ENCODE peak calls at places on chromosome 20, in five cellular contexts. R is neuronal stem cell, O is H1, N is mesenchymal stem cell, C is trophoblast cell. Z is an unnamed sample.

GRCh38 chr20:36647194-36648121 is 1.5 kb upstream of the SLA2 start:
- DNase-seq in R (peak), O (no peak), N (no peak), C (no peak), Z (no peak)

GRCh38 chr20:37295595-37295994 is 6.1 kb downstream of the MANBAL start:
- DNase-seq in R (no peak), O (no peak), N (no peak), C (peak), Z (no peak)

GRCh38 chr20:55333798-55334197 is 671.5 kb downstream of the CBLN4 start:
- DNase-seq in R (no peak), O (no peak), N (no peak), C (no peak), Z (no peak)

GRCh38 chr20:4973330-4974097 is 27.8 kb downstream of the SLC23A2 start:
- DNase-seq in R (no peak), O (no peak), N (peak), C (peak), Z (no peak)

GRCh38 chr20:16246870-16247269 is 326.4 kb downstream of the KIF16B start:
- DNase-seq in R (no peak), O (no peak), N (no peak), C (no peak), Z (no peak)

GRCh38 chr20:52993091-52993490 is 20.9 kb downstream of the TSHZ2 start:
- DNase-seq in R (no peak), O (no peak), N (peak), C (no peak), Z (no peak)

GRCh38 chr20:36975085-36975829 is 23.7 kb upstream of the SAMHD1 start:
- DNase-seq in R (no peak), O (no peak), N (no peak), C (no peak), Z (no peak)

GRCh38 chr20:8809107-8809953 is 259.6 kb upstream of the PLCB4 start:
- DNase-seq in R (no peak), O (no peak), N (no peak), C (no peak), Z (no peak)

GRCh38 chr20:61956396-61957342 is 109.0 kb downstream of the TAF4 start:
- DNase-seq in R (no peak), O (no peak), N (peak), C (no peak), Z (no peak)

GRCh38 chr20:1844723-1845523 is 50.3 kb upstream of the SIRPA start:
- DNase-seq in R (no peak), O (no peak), N (peak), C (peak), Z (no peak)

GRCh38 chr20:42183147-42183546 is 565.0 kb upstream of the CHD6 start:
- DNase-seq in R (no peak), O (no peak), N (no peak), C (no peak), Z (no peak)

GRCh38 chr20:45630366-45630765 is 718 bp downstream of the WFDC9 start:
- DNase-seq in R (no peak), O (no peak), N (no peak), C (peak), Z (no peak)

GRCh38 chr20:13029687-13030510 is 21.1 kb downstream of the SPTLC3 start:
- DNase-seq in R (no peak), O (peak), N (peak), C (peak), Z (peak)

DNA sequence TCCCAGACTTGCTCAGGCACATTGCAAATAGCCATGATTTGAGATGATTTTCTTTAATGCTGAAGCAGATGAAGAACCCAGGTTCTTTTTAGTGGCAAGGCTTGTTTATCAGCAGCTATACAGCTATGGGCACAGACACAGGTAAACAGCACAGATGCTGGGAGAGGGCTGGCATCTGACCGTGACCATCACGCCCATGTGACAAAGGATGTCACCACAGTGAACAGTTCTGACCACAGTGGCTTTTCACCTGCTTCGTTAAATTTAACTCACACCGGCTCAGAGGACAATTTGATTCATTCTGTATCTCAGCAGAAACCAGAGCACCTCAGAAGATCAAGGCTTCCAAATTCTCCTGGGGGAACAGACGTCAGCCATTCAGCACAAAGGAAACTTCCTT is 142.6 kb downstream of the CDH26 start:
- DNase-seq in R (no peak), O (no peak), N (no peak), C (no peak), Z (no peak)
- H3K27ac ChIP-seq in R (no peak), O (no peak), N (no peak), C (no peak), Z (no peak)

GRCh38 chr20:54295686-54296085 is 87.8 kb downstream of the PFDN4 start:
- DNase-seq in R (no peak), O (no peak), N (no peak), C (no peak), Z (no peak)

GRCh38 chr20:54292186-54292585 is 84.3 kb downstream of the PFDN4 start:
- DNase-seq in R (no peak), O (no peak), N (no peak), C (no peak), Z (no peak)

GRCh38 chr20:54294094-54294493 is 86.2 kb downstream of the PFDN4 start:
- DNase-seq in R (no peak), O (no peak), N (no peak), C (no peak), Z (no peak)

GRCh38 chr20:54291339-54292060 is 83.6 kb downstream of the PFDN4 start:
- DNase-seq in R (no peak), O (no peak), N (no peak), C (no peak), Z (peak)

DNA sequence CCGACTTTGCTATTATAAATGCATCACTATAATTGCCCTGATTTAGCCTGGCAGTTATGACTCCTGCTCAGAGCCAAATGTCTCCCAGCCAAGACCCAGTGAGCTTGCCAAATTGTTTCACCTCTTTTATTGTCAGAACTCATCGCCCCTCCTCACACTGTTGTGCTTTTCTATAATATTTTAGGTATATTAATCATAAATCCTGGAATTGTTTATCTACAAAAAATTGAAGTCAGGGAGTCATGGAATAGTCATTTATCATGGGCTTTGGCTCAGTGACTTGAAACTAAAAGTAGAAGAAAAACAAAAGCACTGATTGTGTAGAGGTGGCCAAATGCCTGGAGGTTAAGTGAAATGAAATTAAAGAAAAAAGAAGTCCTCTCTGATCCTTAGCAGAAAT is 85.6 kb downstream of the PFDN4 start:
- DNase-seq in R (no peak), O (no peak), N (no peak), C (no peak), Z (no peak)
- H2BK12ac ChIP-seq in R (no peak), O (no peak), N (no peak), C (no peak), Z (no peak)

GRCh38 chr20:31758991-31759390 is 19.9 kb downstream of the TPX2 start:
- DNase-seq in R (no peak), O (no peak), N (peak), C (no peak), Z (no peak)
- H3K27ac ChIP-seq in R (no peak), O (no peak), N (no peak), C (no peak), Z (no peak)

GRCh38 chr20:57465943-57466342 is 59.0 kb downstream of the CTCFL start:
- DNase-seq in R (no peak), O (no peak), N (no peak), C (peak), Z (no peak)

GRCh38 chr20:57467742-57468141 is 57.2 kb downstream of the CTCFL start:
- DNase-seq in R (no peak), O (no peak), N (no peak), C (no peak), Z (no peak)

GRCh38 chr20:57462781-57463180 is 62.2 kb downstream of the CTCFL start:
- DNase-seq in R (no peak), O (no peak), N (no peak), C (no peak), Z (no peak)

GRCh38 chr20:57464642-57465211 is 60.2 kb downstream of the CTCFL start:
- DNase-seq in R (no peak), O (no peak), N (no peak), C (peak), Z (no peak)

GRCh38 chr20:57465486-57465885 is 59.5 kb downstream of the CTCFL start:
- DNase-seq in R (no peak), O (no peak), N (no peak), C (no peak), Z (no peak)
- H2BK12ac ChIP-seq in R (no peak), O (peak), N (no peak), C (peak), Z (no peak)

GRCh38 chr20:17647391-17648305 is 34.4 kb downstream of the RRBP1 start:
- DNase-seq in R (no peak), O (no peak), N (no peak), C (peak), Z (no peak)
- H3K27ac ChIP-seq in R (no peak), O (no peak), N (no peak), C (no peak), Z (no peak)

DNA sequence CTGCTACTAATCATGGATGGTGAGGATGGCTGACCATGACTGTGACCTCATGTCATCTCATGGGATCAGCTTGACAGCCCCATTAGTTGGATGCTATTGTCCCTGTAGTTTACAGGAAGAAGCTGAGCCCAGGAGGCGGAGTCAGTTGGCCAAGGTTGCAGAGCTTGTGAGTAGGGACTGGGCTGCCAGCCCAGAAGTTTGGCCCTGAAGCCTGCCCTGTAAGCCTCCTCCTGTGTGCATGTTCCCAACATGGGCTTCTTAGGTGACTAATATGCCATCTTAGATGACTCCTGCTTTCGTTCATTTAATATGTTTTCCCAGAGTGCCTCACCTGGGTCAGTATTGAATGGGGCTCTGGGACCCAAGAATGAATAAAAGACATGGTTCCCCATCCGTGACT is 6.9 kb downstream of the EDN3 start:
- DNase-seq in R (no peak), O (no peak), N (no peak), C (no peak), Z (no peak)
- H2BK12ac ChIP-seq in R (no peak), O (no peak), N (no peak), C (no peak), Z (no peak)

DNA sequence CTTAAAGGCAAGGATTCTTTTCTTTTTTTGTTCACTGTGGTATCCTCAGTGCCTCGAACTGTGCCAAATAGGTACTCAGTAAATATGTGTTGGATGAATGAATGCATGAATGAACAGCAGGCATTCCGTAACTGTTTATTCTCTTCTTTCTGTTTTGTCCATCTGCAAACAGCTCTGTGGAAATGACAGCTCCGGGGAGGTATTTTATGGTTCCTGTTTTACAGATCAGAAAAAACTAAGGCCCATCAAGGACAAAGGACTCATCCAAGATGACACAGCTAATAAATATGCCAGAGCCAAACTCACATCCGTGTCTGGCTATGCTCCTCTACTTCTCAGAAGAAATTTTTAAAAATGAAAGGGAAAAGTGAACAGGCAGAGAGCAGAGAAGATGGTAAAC is 21.0 kb downstream of the JPH2 start:
- DNase-seq in R (no peak), O (no peak), N (peak), C (no peak), Z (no peak)
- H3K27ac ChIP-seq in R (no peak), O (no peak), N (peak), C (peak), Z (no peak)

DNA sequence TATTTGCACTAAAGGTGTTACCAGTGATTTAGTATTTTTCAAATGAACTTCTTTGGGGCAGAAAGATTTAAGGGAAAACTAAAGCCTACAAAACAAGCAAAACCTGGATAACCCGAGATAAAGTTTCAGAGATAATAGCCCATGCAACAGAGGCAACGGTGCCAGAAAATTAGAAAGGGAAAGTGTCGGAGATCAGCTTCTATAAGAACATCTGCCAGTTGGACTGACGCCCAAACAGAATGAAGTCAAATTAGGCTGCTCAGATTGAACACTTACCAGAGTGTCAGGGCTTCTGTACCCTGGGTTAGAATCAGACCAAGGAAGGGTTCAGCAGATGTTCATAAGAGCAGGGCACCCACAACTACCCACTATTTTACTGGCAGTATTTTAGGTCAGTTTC is 12.9 kb downstream of the BMP2 start:
- DNase-seq in R (no peak), O (no peak), N (no peak), C (no peak), Z (no peak)
- H2BK12ac ChIP-seq in R (no peak), O (no peak), N (no peak), C (no peak), Z (no peak)

DNA sequence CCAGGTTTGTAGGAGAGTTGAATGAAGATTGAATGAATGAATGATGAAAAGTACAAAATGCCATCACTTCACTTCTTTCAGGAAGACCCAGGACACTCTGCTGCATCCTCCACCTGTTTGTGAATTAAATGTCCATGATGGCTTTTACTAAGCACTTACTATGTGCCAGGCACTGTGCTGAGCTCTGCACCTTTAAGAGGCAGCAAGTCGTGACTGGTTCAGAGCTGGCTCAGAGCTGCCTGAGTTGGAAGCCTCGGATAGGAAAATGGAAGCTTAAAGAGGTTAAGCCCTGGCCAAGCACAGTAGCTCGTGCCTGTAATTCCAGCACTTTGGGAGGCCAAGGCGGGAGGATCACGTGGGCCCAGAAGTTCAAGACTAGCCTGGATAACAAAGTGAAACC is 95.7 kb downstream of the SNX5 start:
- DNase-seq in R (no peak), O (no peak), N (no peak), C (no peak), Z (no peak)
- H3K27ac ChIP-seq in R (no peak), O (no peak), N (no peak), C (no peak), Z (no peak)